ENCODE peak calls at places on chromosomes 2 and 18, in five cellular contexts. O, G, Q, S and Z are unnamed samples.

GRCh38 chr18:47758000-47758399 is 172.5 kb downstream of the SMAD2 start:
- DNase-seq in O (no peak), G (no peak), Q (no peak), S (no peak), Z (no peak)

GRCh38 chr2:65856423-65856822 is 424.0 kb upstream of the SPRED2 start:
- DNase-seq in O (no peak), G (no peak), Q (no peak), S (no peak), Z (no peak)

GRCh38 chr18:48098538-48098937 is 168.1 kb upstream of the SMAD2 start:
- DNase-seq in O (peak), G (no peak), Q (no peak), S (no peak), Z (no peak)

GRCh38 chr2:238235856-238236255 is 4.0 kb downstream of the HES6 start:
- DNase-seq in O (no peak), G (no peak), Q (no peak), S (no peak), Z (no peak)

GRCh38 chr18:76490040-76490439 is 5.0 kb downstream of the ZNF516 start:
- DNase-seq in O (no peak), G (no peak), Q (no peak), S (no peak), Z (no peak)

GRCh38 chr2:42808301-42808700 is 15.9 kb upstream of the HAAO start:
- DNase-seq in O (no peak), G (peak), Q (no peak), S (no peak), Z (no peak)

GRCh38 chr2:190079160-190079559 is 16.6 kb upstream of the MSTN start:
- DNase-seq in O (no peak), G (no peak), Q (no peak), S (no peak), Z (no peak)

GRCh38 chr18:32293107-32293506 is 103.3 kb downstream of the MEP1B start:
- DNase-seq in O (no peak), G (no peak), Q (no peak), S (no peak), Z (no peak)

GRCh38 chr2:15763106-15763821 is 171.6 kb downstream of the DDX1 start:
- DNase-seq in O (no peak), G (peak), Q (no peak), S (no peak), Z (no peak)

GRCh38 chr2:163594572-163594971 is 141.2 kb downstream of the FIGN start:
- DNase-seq in O (no peak), G (no peak), Q (no peak), S (no peak), Z (no peak)

GRCh38 chr2:163591461-163591860 is 144.3 kb downstream of the FIGN start:
- DNase-seq in O (no peak), G (no peak), Q (no peak), S (no peak), Z (no peak)

GRCh38 chr2:163595033-163595432 is 140.8 kb downstream of the FIGN start:
- DNase-seq in O (no peak), G (no peak), Q (no peak), S (no peak), Z (no peak)

GRCh38 chr2:163592954-163593622 is 142.7 kb downstream of the FIGN start:
- DNase-seq in O (no peak), G (no peak), Q (no peak), S (no peak), Z (no peak)

GRCh38 chr2:163593941-163594340 is 141.9 kb downstream of the FIGN start:
- DNase-seq in O (no peak), G (no peak), Q (no peak), S (no peak), Z (no peak)
- TF ChIP-seq SP1 in O (no peak), G (no peak), Q (no peak), S (no peak), Z (no peak)

DNA sequence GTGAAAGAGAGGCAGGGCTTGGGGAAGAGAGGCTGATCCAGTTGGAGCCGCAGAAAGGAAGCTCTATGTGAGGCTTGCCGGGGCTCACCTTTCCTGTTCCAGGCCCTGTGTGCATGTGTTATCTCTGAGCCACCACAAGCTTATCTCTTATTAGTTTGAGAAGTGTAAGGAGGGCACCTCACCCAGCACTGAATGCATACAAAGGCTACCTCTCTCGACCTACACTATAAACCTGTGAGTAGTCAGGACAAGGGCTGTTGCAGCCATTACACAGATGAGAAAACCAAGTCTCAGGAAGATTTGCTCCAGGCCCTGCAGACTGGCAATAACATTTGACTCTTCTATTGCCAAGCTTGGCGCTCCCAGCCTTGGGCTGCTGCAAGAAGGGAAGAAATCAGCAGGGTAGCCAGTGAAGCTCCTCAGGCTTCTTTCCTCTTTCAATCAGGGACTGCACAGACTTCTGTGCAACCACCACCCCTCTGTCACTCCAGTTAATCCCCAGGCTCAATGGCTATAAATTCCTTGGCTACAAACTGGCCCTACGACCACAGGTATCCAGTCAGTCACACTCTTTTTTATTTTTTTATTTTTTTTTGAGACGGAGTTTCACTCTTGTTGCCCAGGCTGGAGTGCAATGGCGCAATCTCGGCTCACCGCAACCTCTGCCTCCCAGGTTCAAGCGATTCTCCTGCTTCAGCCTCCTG is 73.8 kb downstream of the CLHC1 start:
- DNase-seq in O (peak), G (no peak), Q (no peak), S (no peak), Z (no peak)
- TF ChIP-seq MAX in O (no peak), G (no peak), Q (no peak), S (no peak), Z (no peak)

GRCh38 chr18:57771183-57771582 is 31.9 kb downstream of the ATP8B1 start:
- DNase-seq in O (no peak), G (no peak), Q (no peak), S (no peak), Z (no peak)
- TF ChIP-seq POLR2AphosphoS5 in O (no peak), G (no peak), Q (no peak), S (no peak), Z (no peak)

GRCh38 chr2:98583866-98584618 is 24.3 kb downstream of the COA5 start:
- DNase-seq in O (no peak), G (peak), Q (no peak), S (peak), Z (no peak)

GRCh38 chr2:98582523-98582922 is 25.8 kb downstream of the COA5 start:
- DNase-seq in O (no peak), G (peak), Q (no peak), S (no peak), Z (no peak)

GRCh38 chr2:98583516-98583865 is 24.8 kb downstream of the COA5 start:
- DNase-seq in O (no peak), G (peak), Q (no peak), S (no peak), Z (no peak)

GRCh38 chr2:98586466-98587140 is 21.7 kb downstream of the COA5 start:
- DNase-seq in O (no peak), G (no peak), Q (no peak), S (no peak), Z (no peak)

GRCh38 chr2:98585386-98585785 is 22.9 kb downstream of the COA5 start:
- DNase-seq in O (no peak), G (no peak), Q (no peak), S (no peak), Z (no peak)
- TF ChIP-seq SP1 in O (no peak), G (no peak), Q (no peak), S (no peak), Z (no peak)